ENCODE peak calls at places on chromosomes 11 and 22, in nine cellular contexts. X, Q, S, G, I, A, J, V and E are unnamed samples.

GRCh38 chr22:30210235-30210831 is 36.2 kb downstream of the LIF start:
- DNase-seq in X (no peak), Q (no peak), S (no peak), G (no peak), I (peak; percentile 91), A (no peak), J (no peak), V (no peak), E (no peak)

GRCh38 chr11:63508009-63508408 is 2.1 kb downstream of the LGALS12 start:
- DNase-seq in X (peak; percentile 49), Q (no peak), S (no peak), G (peak; percentile 36), I (peak; percentile 12), A (no peak), J (no peak), V (peak; percentile 74), E (no peak)

GRCh38 chr11:117249571-117249970 is 17.1 kb downstream of the RNF214 start:
- DNase-seq in X (no peak), Q (no peak), S (no peak), G (no peak), I (no peak), A (no peak), J (no peak), V (no peak), E (no peak)

GRCh38 chr11:27242591-27242990 is 120.4 kb downstream of the CCDC34 start:
- DNase-seq in X (no peak), Q (no peak), S (no peak), G (peak; percentile 85), I (no peak), A (no peak), J (no peak), V (no peak), E (peak; percentile 97)

GRCh38 chr11:69359735-69360470 is 65.9 kb downstream of the MYEOV start:
- DNase-seq in X (no peak), Q (no peak), S (no peak), G (no peak), I (peak; percentile 85), A (no peak), J (no peak), V (no peak), E (no peak)

GRCh38 chr22:31630331-31631329 is 31.4 kb downstream of the PISD start:
- DNase-seq in X (peak; percentile 82), Q (peak; percentile 85), S (peak; percentile 92), G (peak; percentile 71), I (peak; percentile 80), A (peak; percentile 43), J (peak; percentile 86), V (peak; percentile 94), E (no peak)

GRCh38 chr11:1251236-1251770 is 28.4 kb downstream of the MUC5B start:
- DNase-seq in X (no peak), Q (no peak), S (no peak), G (no peak), I (no peak), A (no peak), J (no peak), V (peak; percentile 26), E (no peak)

GRCh38 chr22:48077699-48078098 is 1315.2 kb downstream of the TBC1D22A start:
- DNase-seq in X (no peak), Q (no peak), S (no peak), G (no peak), I (no peak), A (no peak), J (no peak), V (no peak), E (no peak)

GRCh38 chr22:29702025-29702930 is 17.5 kb upstream of the CABP7 start:
- DNase-seq in X (no peak), Q (no peak), S (no peak), G (no peak), I (peak; percentile 8), A (no peak), J (no peak), V (peak; percentile 39), E (no peak)

GRCh38 chr11:76588455-76589325 is 81.9 kb downstream of the LRRC32 start:
- DNase-seq in X (peak; percentile 74), Q (peak; percentile 16), S (no peak), G (no peak), I (peak; percentile 73), A (no peak), J (no peak), V (peak; percentile 90), E (no peak)

GRCh38 chr22:37148031-37148651 is 1.6 kb downstream of the IL2RB start:
- DNase-seq in X (no peak), Q (peak; percentile 35), S (no peak), G (no peak), I (no peak), A (no peak), J (no peak), V (no peak), E (no peak)

GRCh38 chr22:19837915-19838314 is 16.8 kb downstream of the GNB1L start:
- DNase-seq in X (no peak), Q (no peak), S (no peak), G (no peak), I (no peak), A (no peak), J (no peak), V (no peak), E (no peak)

GRCh38 chr22:30701872-30702271 is 7.2 kb downstream of the OSBP2 start:
- DNase-seq in X (no peak), Q (no peak), S (no peak), G (peak; percentile 75), I (peak; percentile 33), A (no peak), J (no peak), V (no peak), E (no peak)

GRCh38 chr11:3203221-3204043 is 15.2 kb downstream of the MRGPRG start:
- DNase-seq in X (peak; percentile 13), Q (no peak), S (no peak), G (no peak), I (no peak), A (no peak), J (no peak), V (no peak), E (no peak)

GRCh38 chr11:69572233-69572860 is 68.6 kb upstream of the CCND1 start:
- DNase-seq in X (no peak), Q (no peak), S (no peak), G (no peak), I (no peak), A (no peak), J (no peak), V (no peak), E (no peak)

GRCh38 chr11:9664276-9665171 is 647 bp downstream of the SWAP70 start:
- DNase-seq in X (peak; percentile 32), Q (no peak), S (peak; percentile 61), G (peak; percentile 50), I (peak; percentile 73), A (peak; percentile 19), J (no peak), V (peak; percentile 70), E (peak; percentile 19)

GRCh38 chr11:69326622-69327219 is 32.8 kb downstream of the MYEOV start:
- DNase-seq in X (no peak), Q (no peak), S (no peak), G (no peak), I (no peak), A (no peak), J (no peak), V (no peak), E (no peak)

GRCh38 chr22:38798496-38798895 is 4.6 kb upstream of the DNAL4 start:
- DNase-seq in X (no peak), Q (no peak), S (no peak), G (no peak), I (no peak), A (no peak), J (no peak), V (no peak), E (no peak)

GRCh38 chr11:2105536-2105935 is 33.7 kb downstream of the IGF2 start:
- DNase-seq in X (no peak), Q (no peak), S (no peak), G (no peak), I (no peak), A (no peak), J (no peak), V (no peak), E (no peak)

GRCh38 chr22:43862074-43862881 is at the start of gene SULT4A1:
- DNase-seq in X (no peak), Q (no peak), S (no peak), G (no peak), I (peak; percentile 5), A (no peak), J (no peak), V (no peak), E (no peak)

GRCh38 chr11:115759622-115760527 is 255.7 kb upstream of the CADM1 start:
- DNase-seq in X (peak; percentile 50), Q (no peak), S (no peak), G (peak; percentile 27), I (no peak), A (no peak), J (no peak), V (peak; percentile 77), E (no peak)

GRCh38 chr11:60118333-60118732 is 29.9 kb downstream of the MS4A2 start:
- DNase-seq in X (no peak), Q (no peak), S (no peak), G (no peak), I (no peak), A (no peak), J (no peak), V (no peak), E (no peak)

GRCh38 chr11:9066432-9066925 is 24.9 kb downstream of the SCUBE2 start:
- DNase-seq in X (no peak), Q (no peak), S (no peak), G (no peak), I (no peak), A (no peak), J (no peak), V (no peak), E (no peak)